ENCODE peak calls at places on chromosomes 5 and 9, in nine cellular contexts. One of them, this sample, is unnamed.

GRCh38 chr5:178382689-178383276 is 150.2 kb upstream of the PHYKPL start:
- DNase-seq in endodermal cell: peak; percentile 57
- DNase-seq in stomach: no peak
- DNase-seq in esophagus squamous epithelium: no peak
- DNase-seq in tibial nerve: no peak
- DNase-seq in OCI-LY7: no peak
- DNase-seq in neural progenitor cell: no peak
- DNase-seq in DND-41: peak; percentile 15
- DNase-seq in tibial artery: no peak
- DNase-seq in this sample: no peak

GRCh38 chr5:17315710-17316221 is 98.3 kb downstream of the BASP1 start:
- DNase-seq in tibial artery: no peak
- DNase-seq in esophagus squamous epithelium: no peak
- DNase-seq in DND-41: no peak
- DNase-seq in endodermal cell: no peak
- DNase-seq in tibial nerve: no peak
- DNase-seq in stomach: no peak
- DNase-seq in neural progenitor cell: no peak
- DNase-seq in OCI-LY7: no peak
- DNase-seq in this sample: no peak

GRCh38 chr9:131419716-131420115 is 25.8 kb downstream of the PRRC2B start:
- DNase-seq in OCI-LY7: no peak
- DNase-seq in endodermal cell: no peak
- DNase-seq in tibial artery: no peak
- DNase-seq in esophagus squamous epithelium: no peak
- DNase-seq in tibial nerve: no peak
- DNase-seq in neural progenitor cell: no peak
- DNase-seq in DND-41: no peak
- DNase-seq in stomach: no peak
- DNase-seq in this sample: no peak

GRCh38 chr5:159777049-159777448 is 139.2 kb upstream of the ADRA1B start:
- DNase-seq in DND-41: no peak
- DNase-seq in OCI-LY7: no peak
- DNase-seq in esophagus squamous epithelium: no peak
- DNase-seq in tibial nerve: no peak
- DNase-seq in endodermal cell: no peak
- DNase-seq in neural progenitor cell: no peak
- DNase-seq in tibial artery: no peak
- DNase-seq in stomach: no peak
- DNase-seq in this sample: no peak

GRCh38 chr9:18906656-18907395 is 126.2 kb downstream of the SAXO1 start:
- DNase-seq in OCI-LY7: no peak
- DNase-seq in endodermal cell: no peak
- DNase-seq in DND-41: no peak
- DNase-seq in stomach: no peak
- DNase-seq in esophagus squamous epithelium: no peak
- DNase-seq in neural progenitor cell: no peak
- DNase-seq in tibial artery: no peak
- DNase-seq in tibial nerve: no peak
- DNase-seq in this sample: no peak

GRCh38 chr5:103428411-103428871 is 134.1 kb downstream of the NUDT12 start:
- DNase-seq in tibial artery: no peak
- DNase-seq in neural progenitor cell: no peak
- DNase-seq in tibial nerve: no peak
- DNase-seq in DND-41: no peak
- DNase-seq in endodermal cell: no peak
- DNase-seq in stomach: peak; percentile 40
- DNase-seq in OCI-LY7: no peak
- DNase-seq in esophagus squamous epithelium: no peak
- DNase-seq in this sample: no peak

GRCh38 chr5:152376871-152377270 is 28.2 kb downstream of the NMUR2 start:
- DNase-seq in tibial artery: no peak
- DNase-seq in stomach: no peak
- DNase-seq in endodermal cell: no peak
- DNase-seq in DND-41: no peak
- DNase-seq in tibial nerve: no peak
- DNase-seq in OCI-LY7: no peak
- DNase-seq in esophagus squamous epithelium: no peak
- DNase-seq in neural progenitor cell: no peak
- DNase-seq in this sample: no peak

GRCh38 chr5:65209341-65209740 is 272.4 kb downstream of the ADAMTS6 start:
- DNase-seq in OCI-LY7: no peak
- DNase-seq in neural progenitor cell: no peak
- DNase-seq in DND-41: no peak
- DNase-seq in esophagus squamous epithelium: no peak
- DNase-seq in tibial nerve: no peak
- DNase-seq in stomach: no peak
- DNase-seq in tibial artery: no peak
- DNase-seq in endodermal cell: no peak
- DNase-seq in this sample: no peak

GRCh38 chr5:62284946-62285891 is 20.8 kb upstream of the KIF2A start:
- DNase-seq in OCI-LY7: no peak
- DNase-seq in tibial nerve: no peak
- DNase-seq in esophagus squamous epithelium: no peak
- DNase-seq in neural progenitor cell: no peak
- DNase-seq in DND-41: no peak
- DNase-seq in tibial artery: no peak
- DNase-seq in stomach: no peak
- DNase-seq in endodermal cell: no peak
- DNase-seq in this sample: no peak

GRCh38 chr5:148732692-148733091 is 78.4 kb upstream of the HTR4 start:
- DNase-seq in endodermal cell: no peak
- DNase-seq in tibial artery: no peak
- DNase-seq in OCI-LY7: no peak
- DNase-seq in tibial nerve: no peak
- DNase-seq in neural progenitor cell: no peak
- DNase-seq in esophagus squamous epithelium: no peak
- DNase-seq in DND-41: no peak
- DNase-seq in stomach: no peak
- DNase-seq in this sample: no peak

GRCh38 chr9:87148391-87149237 is 201.3 kb upstream of the GAS1 start:
- DNase-seq in endodermal cell: peak; percentile 90
- DNase-seq in OCI-LY7: no peak
- DNase-seq in tibial nerve: peak; percentile 65
- DNase-seq in tibial artery: peak; percentile 86
- DNase-seq in neural progenitor cell: peak; percentile 73
- DNase-seq in DND-41: no peak
- DNase-seq in stomach: peak; percentile 74
- DNase-seq in esophagus squamous epithelium: no peak
- DNase-seq in this sample: no peak

GRCh38 chr5:178351221-178351825 is 118.7 kb upstream of the PHYKPL start:
- DNase-seq in tibial nerve: no peak
- DNase-seq in tibial artery: no peak
- DNase-seq in neural progenitor cell: no peak
- DNase-seq in endodermal cell: no peak
- DNase-seq in DND-41: no peak
- DNase-seq in esophagus squamous epithelium: no peak
- DNase-seq in OCI-LY7: no peak
- DNase-seq in stomach: no peak
- DNase-seq in this sample: no peak

GRCh38 chr5:154157483-154158378 is 32.8 kb upstream of the GALNT10 start:
- DNase-seq in neural progenitor cell: peak; percentile 44
- DNase-seq in tibial artery: no peak
- DNase-seq in esophagus squamous epithelium: no peak
- DNase-seq in stomach: no peak
- DNase-seq in OCI-LY7: no peak
- DNase-seq in DND-41: peak; percentile 19
- DNase-seq in tibial nerve: no peak
- DNase-seq in endodermal cell: peak; percentile 83
- DNase-seq in this sample: no peak

GRCh38 chr9:93305497-93306020 is 121.6 kb downstream of the WNK2 start:
- DNase-seq in stomach: peak; percentile 24
- DNase-seq in neural progenitor cell: no peak
- DNase-seq in endodermal cell: peak; percentile 50
- DNase-seq in DND-41: no peak
- DNase-seq in tibial nerve: no peak
- DNase-seq in tibial artery: peak; percentile 44
- DNase-seq in esophagus squamous epithelium: no peak
- DNase-seq in OCI-LY7: no peak
- DNase-seq in this sample: no peak

GRCh38 chr9:113151696-113152630 is 1.2 kb downstream of the SLC31A2 start:
- DNase-seq in OCI-LY7: no peak
- DNase-seq in stomach: no peak
- DNase-seq in tibial nerve: peak; percentile 14
- DNase-seq in tibial artery: peak; percentile 39
- DNase-seq in esophagus squamous epithelium: no peak
- DNase-seq in DND-41: no peak
- DNase-seq in endodermal cell: no peak
- DNase-seq in neural progenitor cell: no peak
- DNase-seq in this sample: no peak

GRCh38 chr5:141641634-141642278 is 5.0 kb downstream of the RELL2 start:
- DNase-seq in stomach: no peak
- DNase-seq in tibial nerve: no peak
- DNase-seq in endodermal cell: no peak
- DNase-seq in esophagus squamous epithelium: no peak
- DNase-seq in neural progenitor cell: no peak
- DNase-seq in DND-41: no peak
- DNase-seq in OCI-LY7: no peak
- DNase-seq in tibial artery: no peak
- DNase-seq in this sample: no peak

GRCh38 chr9:38068616-38068865 is 486 bp downstream of the SHB start:
- DNase-seq in tibial artery: no peak
- DNase-seq in stomach: peak; percentile 46
- DNase-seq in neural progenitor cell: no peak
- DNase-seq in tibial nerve: no peak
- DNase-seq in esophagus squamous epithelium: no peak
- DNase-seq in DND-41: peak; percentile 50
- DNase-seq in OCI-LY7: peak; percentile 30
- DNase-seq in endodermal cell: peak; percentile 77
- DNase-seq in this sample: no peak
- TF ChIP-seq CTCF in tibial artery: peak; percentile 45
- TF ChIP-seq CTCF in stomach: no peak
- TF ChIP-seq CTCF in neural progenitor cell: no peak
- TF ChIP-seq CTCF in tibial nerve: no peak
- TF ChIP-seq CTCF in esophagus squamous epithelium: no peak
- TF ChIP-seq CTCF in DND-41: peak; percentile 49
- TF ChIP-seq CTCF in OCI-LY7: no peak
- TF ChIP-seq CTCF in endodermal cell: no peak
- TF ChIP-seq CTCF in this sample: no peak

GRCh38 chr5:107572800-107573368 is 97.9 kb downstream of the EFNA5 start:
- DNase-seq in tibial artery: no peak
- DNase-seq in tibial nerve: no peak
- DNase-seq in stomach: no peak
- DNase-seq in neural progenitor cell: peak; percentile 50
- DNase-seq in endodermal cell: no peak
- DNase-seq in OCI-LY7: no peak
- DNase-seq in esophagus squamous epithelium: no peak
- DNase-seq in DND-41: no peak
- DNase-seq in this sample: no peak

GRCh38 chr5:107566537-107566875 is 104.2 kb downstream of the EFNA5 start:
- DNase-seq in tibial nerve: no peak
- DNase-seq in neural progenitor cell: no peak
- DNase-seq in esophagus squamous epithelium: no peak
- DNase-seq in DND-41: no peak
- DNase-seq in endodermal cell: no peak
- DNase-seq in tibial artery: no peak
- DNase-seq in OCI-LY7: no peak
- DNase-seq in stomach: no peak
- DNase-seq in this sample: no peak

GRCh38 chr5:107567901-107568671 is 102.7 kb downstream of the EFNA5 start:
- DNase-seq in tibial nerve: no peak
- DNase-seq in endodermal cell: no peak
- DNase-seq in esophagus squamous epithelium: no peak
- DNase-seq in neural progenitor cell: peak; percentile 44
- DNase-seq in tibial artery: no peak
- DNase-seq in stomach: no peak
- DNase-seq in DND-41: no peak
- DNase-seq in OCI-LY7: peak; percentile 80
- DNase-seq in this sample: no peak

GRCh38 chr5:107571621-107572489 is 98.9 kb downstream of the EFNA5 start:
- DNase-seq in tibial nerve: peak; percentile 99
- DNase-seq in tibial artery: peak; percentile 95
- DNase-seq in neural progenitor cell: peak; percentile 97
- DNase-seq in stomach: peak; percentile 99
- DNase-seq in esophagus squamous epithelium: peak; percentile 27
- DNase-seq in DND-41: peak; percentile 95
- DNase-seq in OCI-LY7: peak; percentile 94
- DNase-seq in endodermal cell: peak; percentile 99
- DNase-seq in this sample: peak; percentile 79

GRCh38 chr5:107570805-107571531 is 99.8 kb downstream of the EFNA5 start:
- DNase-seq in tibial artery: no peak
- DNase-seq in neural progenitor cell: peak; percentile 48
- DNase-seq in esophagus squamous epithelium: no peak
- DNase-seq in tibial nerve: no peak
- DNase-seq in DND-41: peak; percentile 82
- DNase-seq in stomach: peak; percentile 31
- DNase-seq in OCI-LY7: peak; percentile 94
- DNase-seq in endodermal cell: peak; percentile 80
- DNase-seq in this sample: peak; percentile 23
- H3K4me1 ChIP-seq in tibial artery: no peaks in the 10 kb centered on the region
- H3K4me1 ChIP-seq in neural progenitor cell: peaks cover 92% of the 10 kb centered on the region
- H3K4me1 ChIP-seq in esophagus squamous epithelium: peaks cover 17% of the 10 kb centered on the region
- H3K4me1 ChIP-seq in tibial nerve: no peaks in the 10 kb centered on the region
- H3K4me1 ChIP-seq in DND-41: peaks cover 32% of the 10 kb centered on the region
- H3K4me1 ChIP-seq in stomach: peaks cover 42% of the 10 kb centered on the region
- H3K4me1 ChIP-seq in OCI-LY7: peaks cover 69% of the 10 kb centered on the region
- H3K4me1 ChIP-seq in endodermal cell: peaks cover 70% of the 10 kb centered on the region
- H3K4me1 ChIP-seq in this sample: peaks cover 3% of the 10 kb centered on the region

GRCh38 chr5:74198156-74198555 is 442.4 kb downstream of the ENC1 start:
- DNase-seq in esophagus squamous epithelium: no peak
- DNase-seq in DND-41: no peak
- DNase-seq in endodermal cell: no peak
- DNase-seq in neural progenitor cell: no peak
- DNase-seq in OCI-LY7: no peak
- DNase-seq in stomach: no peak
- DNase-seq in tibial artery: no peak
- DNase-seq in tibial nerve: no peak
- DNase-seq in this sample: no peak
- H3K27ac ChIP-seq in esophagus squamous epithelium: no peak overlapping the region
- H3K27ac ChIP-seq in DND-41: no peak overlapping the region
- H3K27ac ChIP-seq in endodermal cell: no peak overlapping the region
- H3K27ac ChIP-seq in neural progenitor cell: no peak overlapping the region
- H3K27ac ChIP-seq in OCI-LY7: no peak overlapping the region
- H3K27ac ChIP-seq in stomach: no peak overlapping the region
- H3K27ac ChIP-seq in tibial artery: no peak overlapping the region
- H3K27ac ChIP-seq in tibial nerve: no peak overlapping the region
- H3K27ac ChIP-seq in this sample: no peak overlapping the region

DNA sequence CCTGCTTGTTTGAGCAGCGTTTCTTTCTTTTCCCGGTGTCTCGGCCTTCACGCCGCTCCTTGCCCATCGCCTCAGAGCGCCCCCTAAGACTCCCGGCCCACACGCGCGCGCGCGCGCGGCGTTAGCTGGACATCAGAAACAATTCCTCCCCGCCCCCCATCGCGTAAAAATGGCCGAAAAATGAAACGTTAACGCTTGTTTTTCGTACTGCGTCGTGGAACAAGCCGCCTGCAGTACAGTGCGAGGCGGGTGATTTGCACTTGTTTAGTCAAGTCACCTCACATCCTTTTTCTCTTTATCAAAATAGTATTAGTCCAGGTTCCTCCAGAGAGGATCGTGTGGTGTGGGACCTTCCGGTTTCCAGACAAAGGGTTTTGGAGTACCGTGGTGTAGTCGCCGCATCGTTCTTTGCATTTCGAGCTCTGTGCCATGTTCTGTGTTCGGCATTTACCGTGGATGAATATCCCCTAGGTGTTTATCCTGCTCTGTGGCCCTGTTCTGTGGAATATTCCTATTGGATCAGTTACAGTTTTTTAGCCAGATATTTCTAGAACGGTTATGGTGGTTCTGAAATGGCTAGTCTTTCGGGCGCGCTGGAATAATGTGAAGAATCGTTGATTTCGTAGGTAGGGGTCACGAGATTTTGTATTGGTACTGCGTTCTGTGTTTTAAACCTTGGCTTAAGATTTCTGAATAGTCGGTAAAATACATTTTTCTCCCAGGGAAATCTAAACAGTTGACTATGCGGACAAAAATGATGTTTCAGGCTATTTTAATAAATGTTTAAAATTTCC is 1.0 kb downstream of the MATR3 start:
- DNase-seq in endodermal cell: peak; percentile 84
- DNase-seq in DND-41: peak; percentile 56
- DNase-seq in tibial artery: peak; percentile 85
- DNase-seq in stomach: peak; percentile 68
- DNase-seq in OCI-LY7: peak; percentile 81
- DNase-seq in esophagus squamous epithelium: no peak
- DNase-seq in tibial nerve: peak; percentile 80
- DNase-seq in neural progenitor cell: peak; percentile 90
- DNase-seq in this sample: peak; percentile 59
- TF ChIP-seq CTCF in endodermal cell: peak; percentile 54
- TF ChIP-seq CTCF in DND-41: peak; percentile 24
- TF ChIP-seq CTCF in tibial artery: no peak
- TF ChIP-seq CTCF in stomach: no peak
- TF ChIP-seq CTCF in OCI-LY7: peak; percentile 70
- TF ChIP-seq CTCF in esophagus squamous epithelium: no peak
- TF ChIP-seq CTCF in tibial nerve: peak; percentile 31
- TF ChIP-seq CTCF in neural progenitor cell: peak; percentile 49
- TF ChIP-seq CTCF in this sample: no peak

This sample was measured in CD8-positive, alpha-beta T cell.